ENCODE peak calls at places on chromosomes 3 and 15, in ten cellular contexts. R is NCI-H2029; S is Ammon's horn; X is stimulated activated CD4-positive, alpha-beta T cell treated with anti-CD3 and anti-CD28 coated beads, Interleukin-4, amount 100 ng/mL, for 1 hour; B is RCC 7860; U is K562; J is kidney epithelial cell; H is Peyer's patch; P is AG08396; F is kidney. E is an unnamed sample.

GRCh38 chr3:33152363-33153360 is 38.8 kb downstream of the CRTAP start:
- DNase-seq in R (peak; percentile 79), S (no peak), X (no peak), B (peak; percentile 57), U (no peak), J (no peak), H (no peak), P (no peak), F (no peak), E (no peak)

GRCh38 chr3:132605374-132605792 is 8.3 kb downstream of the ACKR4 start:
- DNase-seq in R (no peak), S (no peak), X (no peak), B (no peak), U (no peak), J (no peak), H (no peak), P (no peak), F (no peak), E (peak; percentile 69)

GRCh38 chr15:68441045-68441743 is 9.2 kb upstream of the ITGA11 start:
- DNase-seq in R (no peak), S (no peak), X (no peak), B (no peak), U (no peak), J (no peak), H (no peak), P (no peak), F (peak; percentile 16), E (no peak)

GRCh38 chr15:56984681-56985515 is 66.5 kb downstream of the TCF12 start:
- DNase-seq in R (no peak), S (peak; percentile 24), X (no peak), B (no peak), U (no peak), J (no peak), H (no peak), P (no peak), F (no peak), E (peak; percentile 53)

GRCh38 chr3:53134631-53135232 is 4.5 kb upstream of the RFT1 start:
- DNase-seq in R (peak; percentile 93), S (peak; percentile 74), X (peak; percentile 61), B (peak; percentile 23), U (peak; percentile 41), J (no peak), H (peak; percentile 88), P (peak; percentile 84), F (peak; percentile 86), E (peak; percentile 66)

GRCh38 chr3:17330660-17331059 is 411.8 kb downstream of the TBC1D5 start:
- DNase-seq in R (no peak), S (no peak), X (no peak), B (no peak), U (no peak), J (no peak), H (no peak), P (no peak), F (no peak), E (no peak)

GRCh38 chr3:147941984-147942383 is 532.8 kb downstream of the ZIC1 start:
- DNase-seq in R (no peak), S (no peak), X (no peak), B (no peak), U (no peak), J (no peak), H (no peak), P (no peak), F (no peak), E (no peak)

GRCh38 chr3:54634122-54634469 is 293.8 kb downstream of the LRTM1 start:
- DNase-seq in R (no peak), S (no peak), X (no peak), B (no peak), U (no peak), J (no peak), H (no peak), P (no peak), F (no peak), E (no peak)

GRCh38 chr3:161310649-161311423 is 60.5 kb downstream of the SPTSSB start:
- DNase-seq in R (no peak), S (no peak), X (no peak), B (no peak), U (no peak), J (no peak), H (no peak), P (no peak), F (no peak), E (no peak)

GRCh38 chr3:14548321-14548729 is 8.2 kb upstream of the GRIP2 start:
- DNase-seq in R (peak; percentile 4), S (peak; percentile 75), X (peak; percentile 38), B (no peak), U (peak; percentile 78), J (no peak), H (peak; percentile 60), P (peak; percentile 73), F (peak; percentile 88), E (peak; percentile 63)

GRCh38 chr3:14221902-14222301 is 43.3 kb downstream of the LSM3 start:
- DNase-seq in R (no peak), S (no peak), X (no peak), B (no peak), U (no peak), J (no peak), H (no peak), P (no peak), F (no peak), E (no peak)

GRCh38 chr3:133209871-133210550 is 171.8 kb downstream of the TMEM108 start:
- DNase-seq in R (no peak), S (no peak), X (no peak), B (no peak), U (no peak), J (no peak), H (no peak), P (no peak), F (no peak), E (no peak)

GRCh38 chr3:187679638-187680396 is 9.6 kb upstream of the SST start:
- DNase-seq in R (peak; percentile 53), S (peak; percentile 81), X (peak; percentile 66), B (peak; percentile 54), U (peak; percentile 74), J (no peak), H (peak; percentile 77), P (peak; percentile 82), F (peak; percentile 85), E (peak; percentile 79)

GRCh38 chr15:55758580-55758986 is 15.6 kb upstream of the PRTG start:
- DNase-seq in R (no peak), S (no peak), X (no peak), B (no peak), U (no peak), J (no peak), H (no peak), P (no peak), F (no peak), E (no peak)

GRCh38 chr3:10289785-10290355 is 2.9 kb downstream of the GHRL start:
- DNase-seq in R (no peak), S (no peak), X (no peak), B (no peak), U (no peak), J (no peak), H (no peak), P (no peak), F (no peak), E (no peak)

E was measured in iris pigment epithelial cell.